ENCODE peak calls at places on chromosome 14, in six cellular contexts. N, Y, O, K, F and T are unnamed samples.

GRCh38 chr14:64910847-64911495 is 3.3 kb upstream of the CHURC1 start:
- DNase-seq in N (no peak), Y (no peak), O (no peak), K (peak; percentile 41), F (peak; percentile 31), T (no peak)

GRCh38 chr14:25233613-25234012 is 183.7 kb upstream of the STXBP6 start:
- DNase-seq in N (no peak), Y (no peak), O (no peak), K (no peak), F (no peak), T (no peak)

GRCh38 chr14:31142455-31143087 is 65.0 kb downstream of the HECTD1 start:
- DNase-seq in N (no peak), Y (no peak), O (no peak), K (no peak), F (no peak), T (no peak)

GRCh38 chr14:50666772-50667490 is 1.2 kb downstream of the SAV1 start:
- DNase-seq in N (no peak), Y (peak; percentile 70), O (peak; percentile 25), K (peak; percentile 57), F (peak; percentile 62), T (peak; percentile 77)

GRCh38 chr14:28101992-28102391 is 664.6 kb upstream of the FOXG1 start:
- DNase-seq in N (no peak), Y (no peak), O (no peak), K (no peak), F (no peak), T (no peak)

GRCh38 chr14:81516941-81517797 is 16.5 kb downstream of the SEL1L start:
- DNase-seq in N (no peak), Y (no peak), O (no peak), K (no peak), F (no peak), T (peak; percentile 86)

GRCh38 chr14:50321009-50321660 is 9.0 kb downstream of the DMAC2L start:
- DNase-seq in N (no peak), Y (peak; percentile 99), O (peak; percentile 45), K (peak; percentile 81), F (peak; percentile 85), T (peak; percentile 84)

GRCh38 chr14:102971314-102971713 is 48.9 kb downstream of the AMN start:
- DNase-seq in N (no peak), Y (no peak), O (no peak), K (no peak), F (no peak), T (no peak)

GRCh38 chr14:95361373-95362179 is 41.9 kb upstream of the CLMN start:
- DNase-seq in N (peak; percentile 49), Y (peak; percentile 51), O (peak; percentile 35), K (no peak), F (peak; percentile 47), T (peak; percentile 73)

GRCh38 chr14:92513966-92514843 is 624 bp downstream of the RIN3 start:
- DNase-seq in N (no peak), Y (no peak), O (peak; percentile 34), K (no peak), F (no peak), T (peak; percentile 47)

GRCh38 chr14:77989441-77989891 is 180.7 kb upstream of the NRXN3 start:
- DNase-seq in N (peak; percentile 30), Y (no peak), O (peak; percentile 44), K (no peak), F (no peak), T (no peak)

GRCh38 chr14:92677087-92677668 is 71.2 kb downstream of the LGMN start:
- DNase-seq in N (no peak), Y (no peak), O (no peak), K (no peak), F (no peak), T (no peak)

GRCh38 chr14:20671597-20672283 is 12.6 kb upstream of the RNASE4 start:
- DNase-seq in N (no peak), Y (no peak), O (no peak), K (no peak), F (peak; percentile 30), T (no peak)

GRCh38 chr14:64195194-64195593 is 99.0 kb downstream of the ESR2 start:
- DNase-seq in N (no peak), Y (no peak), O (no peak), K (no peak), F (no peak), T (no peak)

GRCh38 chr14:105986896-105987284 is 460.5 kb downstream of the TMEM121 start:
- DNase-seq in N (no peak), Y (no peak), O (no peak), K (no peak), F (no peak), T (no peak)
- H3K4me1 ChIP-seq in N (no peaks in the 10 kb centered on the region), Y (no peaks in the 10 kb centered on the region), O (no peaks in the 10 kb centered on the region), K (no peaks in the 10 kb centered on the region), F (no peaks in the 10 kb centered on the region), T (no peaks in the 10 kb centered on the region)

DNA sequence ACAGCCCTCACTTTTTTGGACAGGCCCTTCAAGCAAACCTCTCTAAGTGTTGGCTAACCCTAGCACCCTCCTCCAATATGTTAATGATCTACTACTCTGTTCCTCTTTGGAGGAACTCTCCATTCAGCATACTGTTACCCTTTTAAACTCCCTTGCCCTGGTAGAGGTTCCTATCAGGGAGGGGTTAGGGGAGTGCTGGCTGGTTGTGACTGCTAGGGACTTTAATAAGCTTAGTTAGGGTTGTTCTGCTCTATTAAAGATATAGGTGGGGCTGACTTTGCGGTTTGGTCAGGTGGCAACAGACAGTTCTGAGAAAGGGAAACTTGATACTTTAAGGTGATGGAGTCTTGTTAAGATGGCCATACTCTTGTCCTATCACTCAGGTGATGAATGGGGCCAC is 301.5 kb upstream of the FBXO33 start:
- DNase-seq in N (no peak), Y (no peak), O (no peak), K (no peak), F (no peak), T (no peak)
- H3K9me3 ChIP-seq in N (peaks cover 7% of the 10 kb centered on the region), Y (peaks cover 20% of the 10 kb centered on the region), O (no peaks in the 10 kb centered on the region), K (no peaks in the 10 kb centered on the region), F (no peaks in the 10 kb centered on the region), T (no peaks in the 10 kb centered on the region)

DNA sequence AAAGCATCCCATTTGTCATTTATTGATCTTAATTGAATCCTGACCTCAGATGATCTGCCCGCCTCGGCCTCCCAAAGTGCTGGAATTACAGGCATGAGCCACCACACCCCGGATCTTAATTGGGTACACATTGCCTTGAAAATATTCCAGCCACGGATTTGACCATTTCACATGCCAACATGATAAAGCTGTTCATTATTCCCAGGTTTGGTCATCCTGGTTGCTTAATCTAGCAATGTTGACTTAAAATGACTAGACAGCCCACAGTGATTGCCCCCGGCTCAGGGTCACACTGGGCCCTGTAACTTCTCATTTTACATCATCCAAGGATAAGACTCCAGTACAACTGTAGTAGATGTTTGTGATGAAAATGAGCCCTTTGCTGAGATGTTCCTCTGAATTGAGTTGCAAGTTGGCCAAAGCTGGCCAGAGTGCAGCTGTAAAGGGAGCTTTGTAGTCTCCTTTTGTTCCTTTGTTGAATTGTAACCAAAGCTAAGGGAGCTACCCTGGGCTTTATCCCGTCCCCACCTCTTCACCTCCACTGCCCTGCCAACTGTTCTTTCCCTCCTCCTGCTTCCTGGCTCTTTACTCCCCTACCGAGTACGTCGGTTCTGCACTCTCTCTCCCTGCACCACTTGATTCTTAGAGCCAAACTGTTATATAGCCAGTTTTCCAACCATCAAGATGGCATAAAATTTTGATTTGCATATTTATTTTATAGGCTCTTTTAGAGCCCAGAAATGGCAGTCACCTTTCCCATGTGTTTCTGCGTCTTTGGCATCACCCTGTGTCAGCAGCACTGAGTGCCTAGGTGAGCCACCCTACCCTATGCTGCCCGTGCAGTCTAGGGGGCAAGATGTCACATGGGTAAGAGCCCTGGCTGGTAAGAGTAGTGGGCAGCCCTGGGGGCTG is 141.3 kb upstream of the HIF1A start:
- DNase-seq in N (no peak), Y (peak; percentile 97), O (no peak), K (no peak), F (no peak), T (no peak)
- H3K4me1 ChIP-seq in N (peaks cover 37% of the 10 kb centered on the region), Y (peaks cover 50% of the 10 kb centered on the region), O (peaks cover 9% of the 10 kb centered on the region), K (peaks cover 9% of the 10 kb centered on the region), F (peaks cover 11% of the 10 kb centered on the region), T (peaks cover 25% of the 10 kb centered on the region)

DNA sequence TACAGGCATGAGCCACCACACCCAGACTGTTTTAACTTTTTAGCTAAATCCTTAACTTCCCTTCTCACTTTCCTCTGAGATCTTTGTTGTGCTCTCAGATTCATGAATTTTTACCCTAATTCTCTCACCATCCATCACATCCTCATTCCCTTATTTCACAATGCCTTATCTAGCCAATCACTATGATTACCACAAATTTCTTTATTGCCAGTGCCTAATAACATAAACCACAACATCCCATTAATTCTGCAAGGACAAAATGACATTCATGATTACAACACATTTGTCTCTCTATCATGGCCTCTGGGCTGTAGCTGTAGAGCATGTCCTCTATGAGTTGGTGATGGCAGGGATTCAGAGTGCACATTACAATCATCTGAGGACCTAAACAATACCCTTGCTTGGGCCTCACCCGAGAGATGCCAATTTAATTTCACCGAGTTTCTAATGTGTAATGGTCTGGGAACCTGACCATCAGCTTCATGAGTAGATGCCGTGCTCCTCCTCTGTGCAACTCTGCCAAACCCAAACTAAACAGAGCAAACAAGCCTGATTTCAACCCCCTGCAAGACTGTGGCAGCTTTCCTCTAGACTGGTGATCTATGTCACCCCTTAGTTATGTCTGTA is 99.3 kb downstream of the SPTSSA start:
- DNase-seq in N (no peak), Y (no peak), O (no peak), K (no peak), F (no peak), T (no peak)
- H3K9me3 ChIP-seq in N (no peaks in the 10 kb centered on the region), Y (no peaks in the 10 kb centered on the region), O (no peaks in the 10 kb centered on the region), K (no peaks in the 10 kb centered on the region), F (no peaks in the 10 kb centered on the region), T (no peaks in the 10 kb centered on the region)

DNA sequence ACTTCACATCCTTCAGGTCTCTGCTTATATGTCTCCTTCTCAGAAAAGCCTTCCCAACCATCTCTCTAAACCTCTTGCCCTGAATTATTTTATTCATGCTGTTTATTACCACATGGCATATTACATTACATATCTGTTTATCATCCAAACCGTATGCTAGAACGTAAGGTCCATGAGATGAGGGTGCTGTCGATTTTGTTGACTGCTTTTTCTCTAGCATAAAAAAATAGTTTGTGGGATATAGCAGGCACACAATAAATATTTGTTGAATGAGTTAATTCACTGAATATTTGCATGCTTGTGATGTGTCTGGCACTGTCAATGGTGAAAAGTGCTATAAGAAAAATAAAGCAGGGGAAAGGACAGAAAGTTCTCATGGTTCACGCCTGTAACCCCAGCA is 22.9 kb downstream of the SAMD4A start:
- DNase-seq in N (no peak), Y (no peak), O (no peak), K (no peak), F (no peak), T (no peak)
- H3K4me1 ChIP-seq in N (peaks cover 51% of the 10 kb centered on the region), Y (peaks cover 42% of the 10 kb centered on the region), O (peaks cover 6% of the 10 kb centered on the region), K (peaks cover 10% of the 10 kb centered on the region), F (no peaks in the 10 kb centered on the region), T (no peaks in the 10 kb centered on the region)

DNA sequence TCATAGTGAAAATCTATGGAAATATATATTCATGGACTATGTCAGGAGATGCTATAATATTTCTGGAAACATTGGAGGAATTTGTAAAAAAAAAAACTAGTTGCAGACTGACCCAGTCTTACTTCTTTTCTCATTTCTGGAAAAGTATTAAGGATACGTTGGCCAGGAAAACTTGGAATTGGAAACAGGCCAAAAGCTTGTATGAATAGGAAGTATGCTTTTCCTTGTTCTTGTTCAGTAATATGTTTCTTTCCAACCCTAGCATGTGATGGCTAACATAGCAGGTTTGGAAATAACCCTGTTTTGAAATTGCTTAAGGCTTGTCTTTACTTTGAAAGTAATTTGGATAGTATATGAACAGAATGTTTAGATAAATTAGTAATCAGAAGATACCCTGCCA is 316.2 kb downstream of the NPAS3 start:
- DNase-seq in N (no peak), Y (no peak), O (no peak), K (no peak), F (no peak), T (no peak)
- H3K9me3 ChIP-seq in N (no peaks in the 10 kb centered on the region), Y (no peaks in the 10 kb centered on the region), O (no peaks in the 10 kb centered on the region), K (peaks cover 2% of the 10 kb centered on the region), F (no peaks in the 10 kb centered on the region), T (no peaks in the 10 kb centered on the region)